ENCODE peak calls at places on chromosomes 2 and 18, in four cellular contexts. One of them, this sample, is unnamed.

GRCh38 chr2:222671259-222672067 is at the start of gene MOGAT1:
- DNase-seq in heart left ventricle: peak; percentile 22
- DNase-seq in fibroblast of pulmonary artery: peak; percentile 7
- DNase-seq in OCI-LY7: no peak
- DNase-seq in this sample: peak; percentile 29

GRCh38 chr2:228798931-228799588 is 472.0 kb downstream of the PID1 start:
- DNase-seq in heart left ventricle: no peak
- DNase-seq in fibroblast of pulmonary artery: no peak
- DNase-seq in OCI-LY7: no peak
- DNase-seq in this sample: no peak

GRCh38 chr18:25704096-25704870 is 352.3 kb upstream of the ZNF521 start:
- DNase-seq in heart left ventricle: no peak
- DNase-seq in fibroblast of pulmonary artery: no peak
- DNase-seq in OCI-LY7: no peak
- DNase-seq in this sample: no peak

GRCh38 chr2:109160714-109161440 is 31.9 kb downstream of the SH3RF3 start:
- DNase-seq in heart left ventricle: no peak
- DNase-seq in fibroblast of pulmonary artery: no peak
- DNase-seq in OCI-LY7: no peak
- DNase-seq in this sample: no peak

GRCh38 chr2:105791229-105791628 is 46.5 kb downstream of the NCK2 start:
- DNase-seq in heart left ventricle: no peak
- DNase-seq in fibroblast of pulmonary artery: no peak
- DNase-seq in OCI-LY7: no peak
- DNase-seq in this sample: no peak

GRCh38 chr2:25700221-25700660 is 26.9 kb upstream of the DTNB start:
- DNase-seq in heart left ventricle: no peak
- DNase-seq in fibroblast of pulmonary artery: peak; percentile 50
- DNase-seq in OCI-LY7: peak; percentile 56
- DNase-seq in this sample: peak; percentile 63

GRCh38 chr2:6352906-6353515 is 512.7 kb downstream of the CMPK2 start:
- DNase-seq in heart left ventricle: peak; percentile 18
- DNase-seq in fibroblast of pulmonary artery: no peak
- DNase-seq in OCI-LY7: peak; percentile 18
- DNase-seq in this sample: peak; percentile 55

GRCh38 chr2:180980943-180981898 is 816 bp downstream of the UBE2E3 start:
- DNase-seq in heart left ventricle: peak; percentile 17
- DNase-seq in fibroblast of pulmonary artery: peak; percentile 46
- DNase-seq in OCI-LY7: peak; percentile 55
- DNase-seq in this sample: peak; percentile 38

GRCh38 chr2:26848336-26849055 is 564 bp downstream of the DPYSL5 start:
- DNase-seq in heart left ventricle: no peak
- DNase-seq in fibroblast of pulmonary artery: no peak
- DNase-seq in OCI-LY7: no peak
- DNase-seq in this sample: no peak

GRCh38 chr2:5980351-5981054 is 288.3 kb downstream of the SOX11 start:
- DNase-seq in heart left ventricle: no peak
- DNase-seq in fibroblast of pulmonary artery: no peak
- DNase-seq in OCI-LY7: no peak
- DNase-seq in this sample: no peak

GRCh38 chr2:221034973-221035372 is 537.1 kb downstream of the EPHA4 start:
- DNase-seq in heart left ventricle: no peak
- DNase-seq in fibroblast of pulmonary artery: no peak
- DNase-seq in OCI-LY7: no peak
- DNase-seq in this sample: no peak

GRCh38 chr2:239887604-239888003 is 137.5 kb downstream of the NDUFA10 start:
- DNase-seq in heart left ventricle: no peak
- DNase-seq in fibroblast of pulmonary artery: no peak
- DNase-seq in OCI-LY7: no peak
- DNase-seq in this sample: peak; percentile 24

DNA sequence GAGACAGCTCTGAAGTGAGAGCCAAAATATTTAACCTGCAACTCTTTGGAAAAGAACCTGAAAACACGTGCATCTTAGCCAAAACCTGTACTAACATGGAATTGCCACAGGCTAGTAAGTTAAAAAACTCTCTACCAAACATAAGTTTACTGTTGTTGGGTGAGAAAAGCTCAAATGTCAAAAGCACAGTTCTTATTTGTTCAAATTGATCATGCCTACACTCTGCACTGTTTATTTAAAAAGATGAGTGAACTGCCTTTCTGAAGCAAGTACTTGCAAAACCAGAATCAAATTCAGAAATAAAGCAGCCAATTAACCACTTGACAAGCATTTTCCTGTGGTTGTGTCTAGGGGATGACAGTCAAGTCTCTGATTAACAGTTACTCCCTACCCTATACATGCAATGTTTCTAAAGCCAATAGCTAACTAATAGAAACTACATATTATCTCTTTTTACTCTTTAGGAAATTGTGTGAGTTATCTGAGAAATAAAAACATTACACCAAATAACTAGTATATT is 5.6 kb downstream of the IKZF2 start:
- DNase-seq in heart left ventricle: no peak
- DNase-seq in fibroblast of pulmonary artery: no peak
- DNase-seq in OCI-LY7: no peak
- DNase-seq in this sample: no peak
- H3K4me3 ChIP-seq in heart left ventricle: no peak overlapping the region
- H3K4me3 ChIP-seq in fibroblast of pulmonary artery: no peak overlapping the region
- H3K4me3 ChIP-seq in OCI-LY7: no peak overlapping the region
- H3K4me3 ChIP-seq in this sample: no peak overlapping the region

GRCh38 chr2:178542161-178542560 is 61.9 kb downstream of the PLEKHA3 start:
- DNase-seq in heart left ventricle: no peak
- DNase-seq in fibroblast of pulmonary artery: no peak
- DNase-seq in OCI-LY7: no peak
- DNase-seq in this sample: no peak
- TF ChIP-seq CTCF in heart left ventricle: no peak
- TF ChIP-seq CTCF in fibroblast of pulmonary artery: no peak
- TF ChIP-seq CTCF in OCI-LY7: no peak
- TF ChIP-seq CTCF in this sample: no peak

GRCh38 chr2:136319227-136319626 is 201.3 kb upstream of the CXCR4 start:
- DNase-seq in heart left ventricle: no peak
- DNase-seq in fibroblast of pulmonary artery: no peak
- DNase-seq in OCI-LY7: no peak
- DNase-seq in this sample: no peak
- H3K4me3 ChIP-seq in heart left ventricle: no peak overlapping the region
- H3K4me3 ChIP-seq in fibroblast of pulmonary artery: no peak overlapping the region
- H3K4me3 ChIP-seq in OCI-LY7: no peak overlapping the region
- H3K4me3 ChIP-seq in this sample: no peak overlapping the region

DNA sequence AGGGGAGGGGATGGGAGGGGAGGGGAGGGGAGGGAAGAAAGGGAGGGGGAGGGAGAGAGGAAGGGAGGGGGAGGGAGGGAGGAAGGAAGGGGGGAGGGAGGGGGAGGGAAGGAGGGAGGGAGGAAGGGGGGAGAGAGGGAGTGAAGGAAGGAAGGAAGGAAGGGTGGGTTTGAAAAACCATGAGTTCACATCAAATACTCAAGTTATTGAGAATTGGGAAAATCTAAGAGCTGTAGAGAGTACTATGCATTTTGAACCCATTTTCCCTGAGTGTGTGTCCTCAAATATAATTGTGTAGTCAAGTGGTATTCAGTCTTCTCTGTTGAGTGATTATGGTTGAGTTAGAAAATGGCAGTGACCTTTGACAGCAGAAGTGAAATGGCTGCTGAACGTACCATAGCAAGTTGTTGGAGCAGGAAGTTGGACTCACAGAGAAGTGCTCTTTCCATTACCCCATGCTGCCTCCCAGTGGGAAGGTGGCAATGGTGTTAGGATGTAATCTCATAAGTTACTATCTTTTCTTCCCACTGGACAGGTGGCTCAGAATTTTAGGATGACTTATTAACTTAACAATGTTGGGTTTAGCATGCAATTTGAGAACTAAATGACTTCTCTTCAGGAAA is 214.6 kb downstream of the SETBP1 start:
- DNase-seq in heart left ventricle: peak; percentile 57
- DNase-seq in fibroblast of pulmonary artery: peak; percentile 83
- DNase-seq in OCI-LY7: peak; percentile 46
- DNase-seq in this sample: peak; percentile 84
- TF ChIP-seq CTCF in heart left ventricle: peak; percentile 56
- TF ChIP-seq CTCF in fibroblast of pulmonary artery: peak; percentile 69
- TF ChIP-seq CTCF in OCI-LY7: peak; percentile 58
- TF ChIP-seq CTCF in this sample: peak; percentile 81

GRCh38 chr2:70089220-70089945 is 2.1 kb downstream of the PCBP1 start:
- DNase-seq in heart left ventricle: no peak
- DNase-seq in fibroblast of pulmonary artery: peak; percentile 27
- DNase-seq in OCI-LY7: peak; percentile 87
- DNase-seq in this sample: peak; percentile 35

GRCh38 chr2:70088508-70089219 is 1.4 kb downstream of the PCBP1 start:
- DNase-seq in heart left ventricle: no peak
- DNase-seq in fibroblast of pulmonary artery: no peak
- DNase-seq in OCI-LY7: no peak
- DNase-seq in this sample: no peak

GRCh38 chr2:70090706-70091334 is 3.5 kb downstream of the PCBP1 start:
- DNase-seq in heart left ventricle: no peak
- DNase-seq in fibroblast of pulmonary artery: no peak
- DNase-seq in OCI-LY7: no peak
- DNase-seq in this sample: no peak

GRCh38 chr2:70091364-70091763 is 4.1 kb downstream of the PCBP1 start:
- DNase-seq in heart left ventricle: no peak
- DNase-seq in fibroblast of pulmonary artery: no peak
- DNase-seq in OCI-LY7: no peak
- DNase-seq in this sample: no peak

GRCh38 chr2:70089946-70090523 is 2.8 kb downstream of the PCBP1 start:
- DNase-seq in heart left ventricle: no peak
- DNase-seq in fibroblast of pulmonary artery: peak; percentile 31
- DNase-seq in OCI-LY7: no peak
- DNase-seq in this sample: no peak
- H3K4me3 ChIP-seq in heart left ventricle: peak overlapping the region; percentile 90
- H3K4me3 ChIP-seq in fibroblast of pulmonary artery: peak overlapping the region; percentile 96
- H3K4me3 ChIP-seq in OCI-LY7: peak overlapping the region; percentile 98
- H3K4me3 ChIP-seq in this sample: no peak overlapping the region

GRCh38 chr2:67919490-67919889 is 143.3 kb downstream of the C1D start:
- DNase-seq in heart left ventricle: no peak
- DNase-seq in fibroblast of pulmonary artery: no peak
- DNase-seq in OCI-LY7: no peak
- DNase-seq in this sample: no peak
- TF ChIP-seq CTCF in heart left ventricle: no peak
- TF ChIP-seq CTCF in fibroblast of pulmonary artery: no peak
- TF ChIP-seq CTCF in OCI-LY7: no peak
- TF ChIP-seq CTCF in this sample: no peak

GRCh38 chr2:188971316-188971930 is 2.8 kb upstream of the COL3A1 start:
- DNase-seq in heart left ventricle: no peak
- DNase-seq in fibroblast of pulmonary artery: no peak
- DNase-seq in OCI-LY7: no peak
- DNase-seq in this sample: no peak

GRCh38 chr2:188974184-188974583 is at the start of gene COL3A1:
- DNase-seq in heart left ventricle: peak; percentile 46
- DNase-seq in fibroblast of pulmonary artery: peak; percentile 95
- DNase-seq in OCI-LY7: no peak
- DNase-seq in this sample: no peak

GRCh38 chr2:188975497-188976102 is 1.4 kb downstream of the COL3A1 start:
- DNase-seq in heart left ventricle: peak; percentile 64
- DNase-seq in fibroblast of pulmonary artery: peak; percentile 98
- DNase-seq in OCI-LY7: no peak
- DNase-seq in this sample: no peak

GRCh38 chr2:188976545-188977268 is 2.5 kb downstream of the COL3A1 start:
- DNase-seq in heart left ventricle: no peak
- DNase-seq in fibroblast of pulmonary artery: peak; percentile 81
- DNase-seq in OCI-LY7: peak; percentile 18
- DNase-seq in this sample: peak; percentile 45

GRCh38 chr2:188973650-188974049 is 523 bp upstream of the COL3A1 start:
- DNase-seq in heart left ventricle: no peak
- DNase-seq in fibroblast of pulmonary artery: no peak
- DNase-seq in OCI-LY7: no peak
- DNase-seq in this sample: no peak
- H3K4me3 ChIP-seq in heart left ventricle: peak overlapping the region; percentile 29
- H3K4me3 ChIP-seq in fibroblast of pulmonary artery: peak overlapping the region; percentile 84
- H3K4me3 ChIP-seq in OCI-LY7: no peak overlapping the region
- H3K4me3 ChIP-seq in this sample: no peak overlapping the region

GRCh38 chr2:166060191-166060590 is 67.6 kb downstream of the SCN1A start:
- DNase-seq in heart left ventricle: no peak
- DNase-seq in fibroblast of pulmonary artery: peak; percentile 52
- DNase-seq in OCI-LY7: no peak
- DNase-seq in this sample: peak; percentile 85

GRCh38 chr2:166057363-166058169 is 70.3 kb downstream of the SCN1A start:
- DNase-seq in heart left ventricle: no peak
- DNase-seq in fibroblast of pulmonary artery: peak; percentile 78
- DNase-seq in OCI-LY7: peak; percentile 17
- DNase-seq in this sample: peak; percentile 59
- TF ChIP-seq CTCF in heart left ventricle: peak; percentile 49
- TF ChIP-seq CTCF in fibroblast of pulmonary artery: peak; percentile 59
- TF ChIP-seq CTCF in OCI-LY7: peak; percentile 83
- TF ChIP-seq CTCF in this sample: peak; percentile 48

This sample was measured in epithelial cell of esophagus.